ENCODE peak calls at places on chromosomes 7 and 10, in four cellular contexts. T is fibroblast of lung, X is colonic mucosa, O is cardiac muscle cell. A is an unnamed sample.
A peak's percentile ranks its signal among the peaks of the same experiment; 100 is the strongest.

GRCh38 chr10:30999084-30999712 is 32.5 kb downstream of the ZNF438 start:
- DNase-seq in T (peak; percentile 77), X (no peak), O (peak; percentile 41), A (peak; percentile 92)

GRCh38 chr10:48498940-48499510 is 105.8 kb downstream of the ARHGAP22 start:
- DNase-seq in T (no peak), X (peak; percentile 10), O (no peak), A (no peak)

GRCh38 chr7:139706837-139707236 is 71.0 kb downstream of the HIPK2 start:
- DNase-seq in T (no peak), X (no peak), O (no peak), A (no peak)

GRCh38 chr7:137670521-137671064 is 176.2 kb downstream of the DGKI start:
- DNase-seq in T (peak; percentile 11), X (no peak), O (no peak), A (no peak)

GRCh38 chr10:128875955-128876354 is 591.1 kb upstream of the MGMT start:
- DNase-seq in T (peak; percentile 45), X (no peak), O (peak; percentile 80), A (no peak)

GRCh38 chr10:108911814-108912541 is 1011.3 kb downstream of the XPNPEP1 start:
- DNase-seq in T (peak; percentile 54), X (peak; percentile 62), O (peak; percentile 57), A (no peak)

GRCh38 chr7:37927739-37928444 is 7.5 kb downstream of the EPDR1 start:
- DNase-seq in T (peak; percentile 40), X (no peak), O (peak; percentile 48), A (no peak)

GRCh38 chr7:153151766-153152165 is 392.2 kb downstream of the ACTR3B start:
- DNase-seq in T (no peak), X (no peak), O (no peak), A (no peak)

GRCh38 chr10:57351076-57351475 is 916.6 kb downstream of the IPMK start:
- DNase-seq in T (no peak), X (no peak), O (no peak), A (no peak)

GRCh38 chr10:58868736-58869435 is 307.6 kb upstream of the PHYHIPL start:
- DNase-seq in T (no peak), X (no peak), O (no peak), A (no peak)

GRCh38 chr10:94049911-94050310 is 56.2 kb downstream of the PLCE1 start:
- DNase-seq in T (no peak), X (no peak), O (no peak), A (no peak)

DNA sequence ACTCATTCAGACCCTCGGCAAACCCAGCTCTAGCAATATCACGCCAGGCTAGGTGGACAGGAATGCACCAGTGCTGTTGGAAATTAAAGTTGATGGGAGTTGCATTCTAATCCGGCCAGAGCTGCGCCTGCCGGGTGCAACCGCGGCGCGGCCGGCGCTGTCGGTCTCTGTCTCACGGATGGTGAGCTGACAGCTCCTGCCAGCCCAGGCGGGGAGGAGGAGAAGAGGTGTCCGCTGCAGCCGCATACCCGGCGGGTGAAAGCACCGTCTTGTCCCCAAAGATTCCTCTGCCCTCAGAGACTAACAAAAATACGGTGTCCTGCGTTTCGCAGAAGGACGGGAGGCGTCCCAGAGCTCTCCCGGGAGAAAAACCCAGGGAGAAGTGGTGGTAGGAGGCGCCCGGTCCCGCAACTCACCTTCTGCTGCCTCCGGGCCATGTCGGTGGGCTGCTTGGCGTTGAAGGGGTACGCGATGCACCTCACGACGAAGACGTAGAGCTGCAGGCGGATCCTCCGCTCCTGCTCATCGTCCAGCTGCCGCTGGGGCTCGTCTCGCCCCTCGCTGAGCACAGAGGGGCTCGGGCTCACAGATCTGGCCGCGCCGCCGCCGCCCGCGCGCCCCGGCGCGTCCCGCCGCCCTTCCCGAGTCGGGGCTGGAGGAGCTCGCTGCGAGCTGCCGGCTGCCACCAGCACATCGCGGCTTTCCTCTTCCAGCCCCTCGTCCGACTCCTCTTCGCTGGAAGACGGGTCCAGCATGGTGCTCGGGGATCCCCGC is 490 bp downstream of the CADPS2 start:
- DNase-seq in T (peak; percentile 43), X (peak; percentile 45), O (peak; percentile 50), A (no peak)
- H3K27ac ChIP-seq in T (peak overlapping the region; percentile 85), X (peak overlapping the region; percentile 90), O (peak overlapping the region; percentile 82), A (no peak overlapping the region)

GRCh38 chr7:150804802-150805201 is 4.2 kb downstream of the TMEM176A start:
- DNase-seq in T (no peak), X (peak; percentile 14), O (no peak), A (no peak)

GRCh38 chr7:150801946-150802771 is 1.6 kb downstream of the TMEM176A start:
- DNase-seq in T (no peak), X (peak; percentile 50), O (no peak), A (no peak)

GRCh38 chr7:150805864-150806263 is 5.3 kb downstream of the TMEM176A start:
- DNase-seq in T (no peak), X (no peak), O (no peak), A (no peak)

GRCh38 chr7:150801242-150801945 is 825 bp downstream of the TMEM176A start:
- DNase-seq in T (no peak), X (no peak), O (no peak), A (no peak)

GRCh38 chr7:150803161-150803860 is 2.7 kb downstream of the TMEM176A start:
- DNase-seq in T (no peak), X (peak; percentile 58), O (no peak), A (no peak)
- H3K27ac ChIP-seq in T (no peak overlapping the region), X (peak overlapping the region; percentile 91), O (no peak overlapping the region), A (no peak overlapping the region)

GRCh38 chr10:87058171-87058570 is 36.5 kb downstream of the GLUD1 start:
- DNase-seq in T (no peak), X (no peak), O (no peak), A (no peak)

GRCh38 chr10:87053121-87053520 is 33.0 kb downstream of the FAM25A start:
- DNase-seq in T (peak; percentile 36), X (no peak), O (peak; percentile 8), A (no peak)

GRCh38 chr10:87059401-87059800 is 35.2 kb downstream of the GLUD1 start:
- DNase-seq in T (no peak), X (no peak), O (no peak), A (no peak)

GRCh38 chr10:87053577-87054181 is 33.6 kb downstream of the FAM25A start:
- DNase-seq in T (no peak), X (no peak), O (no peak), A (no peak)

DNA sequence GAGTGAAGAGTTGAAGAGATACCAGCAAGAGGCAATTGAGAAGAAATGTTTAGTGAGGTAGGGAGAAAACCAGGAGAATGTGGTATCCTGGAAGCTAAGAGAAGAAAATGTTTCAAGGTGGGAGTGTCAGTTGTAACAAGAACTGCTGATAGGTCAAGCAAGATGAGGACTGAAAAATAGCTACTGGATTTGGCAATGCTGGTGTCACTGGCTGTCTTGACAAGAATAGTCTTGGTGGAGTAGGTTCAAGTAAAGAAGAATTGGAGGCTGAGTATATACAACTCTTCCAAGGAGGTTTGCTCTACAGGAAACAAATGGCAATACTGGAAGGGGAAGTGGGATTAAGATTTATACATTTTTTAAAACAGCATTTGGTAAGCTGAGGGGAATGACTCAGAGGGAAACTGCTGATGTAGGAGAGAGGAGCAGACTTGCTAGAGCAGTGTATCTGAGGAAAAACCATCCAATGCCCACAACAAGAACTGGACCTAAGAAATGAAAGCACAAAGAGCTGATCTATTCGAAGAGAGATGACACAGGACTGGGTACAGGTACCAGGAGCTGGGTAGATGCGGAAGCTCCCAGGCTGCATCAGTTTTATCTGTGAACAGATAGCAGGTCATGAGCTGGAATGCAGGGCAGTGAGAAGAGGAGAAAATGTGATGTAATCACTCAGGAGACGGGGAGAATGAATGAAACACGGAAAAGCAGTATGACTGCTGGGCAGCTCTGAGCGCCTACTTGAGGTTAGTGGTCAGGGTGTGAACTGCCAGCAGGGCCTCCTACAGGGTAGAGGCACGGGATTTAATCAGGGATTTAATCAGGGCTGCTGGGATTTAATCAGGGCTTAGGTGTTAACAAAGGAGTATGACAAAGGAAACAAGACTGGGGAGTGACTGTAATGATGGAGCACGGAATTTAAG is 34.5 kb downstream of the FAM25A start:
- DNase-seq in T (peak; percentile 79), X (no peak), O (peak; percentile 72), A (no peak)
- H3K27ac ChIP-seq in T (peak overlapping the region; percentile 56), X (no peak overlapping the region), O (peak overlapping the region; percentile 18), A (no peak overlapping the region)

GRCh38 chr7:84393776-84394175 is 199.2 kb upstream of the SEMA3A start:
- DNase-seq in T (peak; percentile 37), X (no peak), O (peak; percentile 8), A (no peak)
- H3K27ac ChIP-seq in T (no peak overlapping the region), X (no peak overlapping the region), O (no peak overlapping the region), A (no peak overlapping the region)

DNA sequence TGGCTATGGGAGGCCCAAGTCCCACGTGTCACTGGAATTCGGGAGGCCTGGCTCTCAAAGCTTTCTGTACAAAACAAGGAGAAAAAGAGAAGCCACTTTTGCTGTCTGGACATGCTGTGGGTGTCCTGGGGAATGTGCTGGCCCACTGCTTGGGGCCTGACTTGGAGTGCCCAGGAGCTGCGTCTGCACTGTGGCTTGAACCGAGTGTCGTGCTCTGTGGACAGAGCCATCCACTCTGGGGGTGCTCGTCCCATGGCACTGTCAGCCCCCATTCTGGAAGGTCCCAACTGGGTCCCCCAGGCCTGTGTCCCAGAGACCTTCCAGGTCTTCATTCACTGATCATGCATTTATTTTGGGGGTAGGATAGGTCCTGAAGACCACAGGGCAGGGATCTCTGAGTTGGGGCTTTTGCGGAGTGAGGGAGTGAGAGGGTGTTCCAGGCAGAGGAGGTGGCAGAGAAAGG is 138.0 kb downstream of the LHPP start:
- DNase-seq in T (no peak), X (no peak), O (no peak), A (no peak)
- H3K27ac ChIP-seq in T (no peak overlapping the region), X (no peak overlapping the region), O (no peak overlapping the region), A (no peak overlapping the region)

GRCh38 chr10:6564367-6564766 is 15.7 kb downstream of the PRKCQ start:
- DNase-seq in T (no peak), X (no peak), O (no peak), A (no peak)

GRCh38 chr10:6567894-6568293 is 12.2 kb downstream of the PRKCQ start:
- DNase-seq in T (no peak), X (no peak), O (no peak), A (no peak)

GRCh38 chr10:6567203-6567703 is 12.8 kb downstream of the PRKCQ start:
- DNase-seq in T (no peak), X (no peak), O (no peak), A (no peak)

GRCh38 chr10:6563720-6564119 is 16.4 kb downstream of the PRKCQ start:
- DNase-seq in T (no peak), X (no peak), O (no peak), A (no peak)

GRCh38 chr10:6565588-6565987 is 14.5 kb downstream of the PRKCQ start:
- DNase-seq in T (no peak), X (no peak), O (no peak), A (no peak)
- H3K27ac ChIP-seq in T (no peak overlapping the region), X (no peak overlapping the region), O (no peak overlapping the region), A (no peak overlapping the region)

GRCh38 chr10:14564268-14564744 is 210.4 kb downstream of the FAM107B start:
- DNase-seq in T (no peak), X (no peak), O (no peak), A (no peak)

GRCh38 chr10:14562197-14562596 is 212.5 kb downstream of the FAM107B start:
- DNase-seq in T (no peak), X (no peak), O (no peak), A (no peak)

GRCh38 chr10:14565199-14565598 is 209.5 kb downstream of the FAM107B start:
- DNase-seq in T (no peak), X (peak; percentile 18), O (peak; percentile 22), A (no peak)

GRCh38 chr10:14562615-14563214 is 212.0 kb downstream of the FAM107B start:
- DNase-seq in T (no peak), X (peak; percentile 16), O (no peak), A (no peak)

GRCh38 chr10:14563359-14563758 is 211.3 kb downstream of the FAM107B start:
- DNase-seq in T (no peak), X (no peak), O (no peak), A (no peak)
- H3K27ac ChIP-seq in T (no peak overlapping the region), X (no peak overlapping the region), O (no peak overlapping the region), A (no peak overlapping the region)